ENCODE peak calls at places on chromosomes 7 and 10, in ten cellular contexts. Z, G, K, Q, T, X, C, W, R and U are unnamed samples.

GRCh38 chr7:110412614-110413013 is 678.3 kb upstream of the LRRN3 start:
- DNase-seq in Z (no peak), G (no peak), K (no peak), Q (no peak), T (no peak), X (no peak), C (no peak), W (no peak), R (no peak), U (no peak)

GRCh38 chr10:116769791-116770190 is 27.4 kb upstream of the HSPA12A start:
- DNase-seq in Z (no peak), G (no peak), K (no peak), Q (peak), T (no peak), X (peak), C (no peak), W (no peak), R (peak), U (no peak)

GRCh38 chr10:112535432-112536038 is 88.5 kb downstream of the VTI1A start:
- DNase-seq in Z (no peak), G (no peak), K (no peak), Q (no peak), T (no peak), X (no peak), C (no peak), W (no peak), R (no peak), U (no peak)

GRCh38 chr7:98870071-98870651 is 347 bp upstream of the TMEM130 start:
- DNase-seq in Z (peak), G (no peak), K (no peak), Q (peak), T (no peak), X (peak), C (no peak), W (no peak), R (peak), U (peak)

GRCh38 chr10:100370561-100370975 is 23.5 kb downstream of the SCD start:
- DNase-seq in Z (no peak), G (no peak), K (no peak), Q (peak), T (no peak), X (no peak), C (no peak), W (peak), R (no peak), U (no peak)

GRCh38 chr10:114367676-114368391 is 36.5 kb downstream of the AFAP1L2 start:
- DNase-seq in Z (no peak), G (no peak), K (no peak), Q (no peak), T (no peak), X (no peak), C (no peak), W (no peak), R (no peak), U (no peak)

GRCh38 chr10:109762556-109762955 is 160.8 kb downstream of the XPNPEP1 start:
- DNase-seq in Z (no peak), G (no peak), K (no peak), Q (no peak), T (no peak), X (no peak), C (no peak), W (no peak), R (no peak), U (no peak)

GRCh38 chr7:462173-463103 is 57.2 kb downstream of the PDGFA start:
- DNase-seq in Z (no peak), G (no peak), K (no peak), Q (no peak), T (no peak), X (no peak), C (no peak), W (no peak), R (no peak), U (no peak)

GRCh38 chr7:68573271-68574000 is 1024.8 kb upstream of the AUTS2 start:
- DNase-seq in Z (no peak), G (no peak), K (no peak), Q (no peak), T (no peak), X (no peak), C (no peak), W (no peak), R (no peak), U (no peak)

GRCh38 chr7:151489498-151489897 is 30.2 kb downstream of the RHEB start:
- DNase-seq in Z (no peak), G (no peak), K (no peak), Q (no peak), T (no peak), X (no peak), C (no peak), W (no peak), R (no peak), U (no peak)

GRCh38 chr7:92820191-92820590 is 16.2 kb downstream of the CDK6 start:
- DNase-seq in Z (no peak), G (no peak), K (no peak), Q (no peak), T (no peak), X (no peak), C (no peak), W (no peak), R (peak), U (no peak)

GRCh38 chr7:6446977-6447588 is 671 bp downstream of the DAGLB start:
- DNase-seq in Z (no peak), G (peak), K (no peak), Q (peak), T (peak), X (peak), C (no peak), W (peak), R (peak), U (peak)

GRCh38 chr10:70672993-70673928 is 955 bp downstream of the ADAMTS14 start:
- DNase-seq in Z (no peak), G (no peak), K (no peak), Q (peak), T (peak), X (peak), C (peak), W (no peak), R (peak), U (peak)

GRCh38 chr10:101682172-101682825 is 12.7 kb downstream of the FBXW4 start:
- DNase-seq in Z (no peak), G (no peak), K (no peak), Q (no peak), T (no peak), X (no peak), C (no peak), W (no peak), R (peak), U (no peak)
- TF ChIP-seq CTCF in Z (no peak), G (no peak), K (no peak), Q (no peak), T (no peak), X (no peak), C (no peak), W (no peak), R (no peak), U (no peak)

GRCh38 chr10:12800302-12800701 is 201.2 kb downstream of the CCDC3 start:
- DNase-seq in Z (no peak), G (no peak), K (no peak), Q (no peak), T (no peak), X (no peak), C (no peak), W (no peak), R (no peak), U (no peak)
- TF ChIP-seq CTCF in Z (no peak), G (no peak), K (peak), Q (no peak), T (no peak), X (no peak), C (peak), W (peak), R (peak), U (no peak)

GRCh38 chr7:136214356-136214755 is 237.2 kb upstream of the MTPN start:
- DNase-seq in Z (no peak), G (no peak), K (no peak), Q (no peak), T (no peak), X (no peak), C (no peak), W (peak), R (peak), U (no peak)
- TF ChIP-seq CTCF in Z (no peak), G (no peak), K (peak), Q (peak), T (no peak), X (no peak), C (peak), W (peak), R (no peak), U (no peak)

GRCh38 chr7:157656195-157656769 is 319.5 kb downstream of the DNAJB6 start:
- DNase-seq in Z (no peak), G (no peak), K (no peak), Q (no peak), T (no peak), X (no peak), C (no peak), W (no peak), R (no peak), U (no peak)
- TF ChIP-seq CTCF in Z (no peak), G (no peak), K (no peak), Q (no peak), T (no peak), X (no peak), C (no peak), W (no peak), R (no peak), U (no peak)